ENCODE peak calls at places on chromosomes 4 and X, in five cellular contexts. K is IMR-90, X is sigmoid colon, S is stomach, E is tibial nerve. M is an unnamed sample.
A peak's percentile ranks its signal among the peaks of the same experiment; 100 is the strongest.

GRCh38 chr4:170009291-170009690 is 16.9 kb downstream of the MFAP3L start:
- DNase-seq in X (no peak), E (no peak), K (no peak), S (no peak), M (no peak)

GRCh38 chr4:187209921-187210613 is 486.4 kb upstream of the FAT1 start:
- DNase-seq in K (peak; percentile 88), X (no peak), S (no peak), E (no peak), M (peak; percentile 64)

GRCh38 chrX:103417933-103418332 is 41.6 kb downstream of the BEX3 start:
- DNase-seq in E (no peak), K (peak; percentile 31), X (no peak), S (no peak), M (no peak)

GRCh38 chr4:3801931-3802550 is 35.9 kb downstream of the ADRA2C start:
- DNase-seq in S (no peak), X (no peak), E (no peak), K (no peak), M (no peak)

GRCh38 chr4:185238261-185238681 is 28.9 kb downstream of the SNX25 start:
- DNase-seq in S (no peak), E (no peak), K (peak; percentile 84), X (no peak), M (no peak)

GRCh38 chr4:153988446-153988845 is 199.6 kb upstream of the SFRP2 start:
- DNase-seq in S (no peak), E (no peak), X (no peak), K (no peak), M (no peak)

GRCh38 chrX:7574325-7574724 is 268.6 kb upstream of the VCX start:
- DNase-seq in X (no peak), E (no peak), S (no peak), K (no peak), M (no peak)

GRCh38 chrX:40105791-40106676 is 8.3 kb upstream of the BCOR start:
- DNase-seq in E (peak; percentile 51), S (peak; percentile 77), X (peak; percentile 87), K (no peak), M (no peak)

GRCh38 chr4:22477136-22477793 is 38.6 kb downstream of the ADGRA3 start:
- DNase-seq in K (no peak), S (no peak), X (no peak), E (no peak), M (no peak)

GRCh38 chrX:136030357-136031225 is 45.4 kb downstream of the SLC9A6 start:
- DNase-seq in S (no peak), X (peak; percentile 94), E (peak; percentile 34), K (peak; percentile 76), M (no peak)

GRCh38 chrX:107272431-107272921 is 66.1 kb downstream of the DNAAF6 start:
- DNase-seq in K (no peak), X (no peak), E (no peak), S (no peak), M (no peak)

GRCh38 chrX:15507005-15507404 is 6.4 kb downstream of the BMX start:
- DNase-seq in S (no peak), X (no peak), K (no peak), E (no peak), M (no peak)

GRCh38 chr4:81471361-81472248 is at the start of gene RASGEF1B:
- DNase-seq in X (peak; percentile 93), S (peak; percentile 93), K (peak; percentile 62), E (peak; percentile 80), M (peak; percentile 79)
- TF ChIP-seq POLR2A in X (peak; percentile 43), S (no peak), K (no peak), E (peak; percentile 80), M (peak; percentile 56)

DNA sequence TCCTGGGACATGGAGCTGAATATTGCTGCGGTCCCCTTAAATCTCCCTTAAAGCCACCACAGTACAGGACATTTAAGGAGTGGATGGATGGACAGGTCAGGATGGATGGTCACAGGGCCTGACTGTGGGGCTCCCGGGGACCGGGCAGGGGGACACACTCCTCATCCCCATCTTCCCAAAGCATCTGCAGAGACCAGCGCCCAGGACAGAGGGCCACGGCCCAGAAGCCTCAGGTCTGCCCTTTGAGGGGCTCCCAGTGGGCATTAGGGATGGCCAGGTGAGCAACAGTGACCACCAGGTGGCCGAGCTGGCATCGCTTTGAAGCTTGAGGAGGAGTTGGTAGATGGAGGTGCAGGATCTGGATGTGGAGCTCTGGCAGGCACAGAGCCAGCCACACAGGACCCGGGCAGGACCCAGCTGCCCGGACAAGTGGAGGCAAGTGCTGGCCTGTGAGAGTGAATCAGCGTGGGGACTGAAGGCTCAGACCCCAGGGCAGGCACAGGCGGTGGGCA is 51.4 kb downstream of the ABLIM2 start:
- DNase-seq in E (no peak), S (no peak), X (no peak), K (no peak), M (no peak)
- H3K4me1 ChIP-seq in E (no peaks in the 10 kb centered on the region), S (no peaks in the 10 kb centered on the region), X (no peaks in the 10 kb centered on the region), K (no peaks in the 10 kb centered on the region), M (no peaks in the 10 kb centered on the region)

GRCh38 chrX:32451954-32452518 is 759.3 kb downstream of the DMD start:
- DNase-seq in S (no peak), K (no peak), X (no peak), E (no peak), M (no peak)

DNA sequence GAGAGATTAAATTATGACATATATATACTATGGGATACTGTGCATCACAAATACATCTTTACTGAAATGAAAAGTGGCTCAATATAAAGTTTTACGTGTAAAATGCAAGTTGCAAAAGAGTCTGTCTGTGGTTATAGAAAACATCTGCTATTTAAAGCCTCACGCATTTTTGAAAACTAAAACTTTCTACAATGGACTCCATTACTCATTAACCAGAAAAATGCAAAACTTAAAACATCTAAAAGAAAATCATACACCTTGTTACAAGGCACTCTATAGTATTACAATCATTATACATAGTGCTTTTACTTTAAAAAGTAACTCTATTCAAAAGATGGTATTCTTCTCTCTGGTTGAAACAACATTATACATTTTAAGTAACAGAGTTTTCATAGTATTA is 755.6 kb downstream of the DMD start:
- DNase-seq in S (no peak), X (no peak), E (no peak), K (no peak), M (no peak)
- H3K27me3 ChIP-seq in S (no peaks in the 10 kb centered on the region), X (no peaks in the 10 kb centered on the region), E (no peaks in the 10 kb centered on the region), K (no peaks in the 10 kb centered on the region), M (no peaks in the 10 kb centered on the region)

GRCh38 chrX:13000311-13000811 is 25.5 kb downstream of the TMSB4X start:
- DNase-seq in X (no peak), S (no peak), K (no peak), E (no peak), M (no peak)

GRCh38 chrX:12996934-12997435 is 22.1 kb downstream of the TMSB4X start:
- DNase-seq in K (no peak), S (no peak), E (no peak), X (no peak), M (no peak)

GRCh38 chrX:13001097-13001496 is 26.2 kb downstream of the TMSB4X start:
- DNase-seq in E (no peak), X (no peak), K (no peak), S (no peak), M (no peak)

GRCh38 chrX:12999422-12999821 is 24.5 kb downstream of the TMSB4X start:
- DNase-seq in S (no peak), X (no peak), K (peak; percentile 32), E (no peak), M (no peak)

GRCh38 chrX:12997898-12998687 is 23.2 kb downstream of the TMSB4X start:
- DNase-seq in K (no peak), X (no peak), E (no peak), S (peak; percentile 68), M (no peak)
- TF ChIP-seq POLR2A in K (no peak), X (no peak), E (no peak), S (no peak), M (no peak)

M was measured in breast epithelium.